ENCODE peak calls at places on chromosomes 3 and 15, in eight cellular contexts. R is neural progenitor cell; O is CD8-positive, alpha-beta memory T cell; K is heart right ventricle; P is coronary artery; M is Peyer's patch; Q is psoas muscle; W is fibroblast of lung. F is an unnamed sample.

GRCh38 chr3:147419062-147419701 is 10.0 kb downstream of the ZIC1 start:
- DNase-seq in O (no peak), P (no peak), W (peak), Q (peak), K (no peak), R (peak), M (no peak), F (no peak)

GRCh38 chr15:42858999-42859789 is 61.4 kb downstream of the TTBK2 start:
- DNase-seq in R (no peak), P (no peak), K (no peak), Q (no peak), O (no peak), M (no peak), W (peak), F (no peak)

GRCh38 chr15:31347067-31347975 is 20.7 kb downstream of the KLF13 start:
- DNase-seq in K (no peak), O (peak), Q (no peak), P (no peak), W (no peak), R (no peak), M (no peak), F (peak)

GRCh38 chr3:159860727-159861126 is 127.9 kb upstream of the IL12A start:
- DNase-seq in O (no peak), M (no peak), R (no peak), Q (no peak), K (no peak), W (no peak), P (no peak), F (no peak)

GRCh38 chr15:25087137-25087536 is 132.3 kb downstream of the SNRPN start:
- DNase-seq in R (no peak), M (no peak), P (peak), O (no peak), K (no peak), W (no peak), Q (no peak), F (no peak)

GRCh38 chr3:147298511-147298982 is 107.8 kb downstream of the ZIC4 start:
- DNase-seq in K (no peak), M (no peak), O (no peak), R (no peak), Q (no peak), P (no peak), W (peak), F (no peak)

GRCh38 chr3:184277366-184277765 is 1.5 kb downstream of the ECE2 start:
- DNase-seq in W (no peak), Q (no peak), M (no peak), R (no peak), P (no peak), K (no peak), O (no peak), F (no peak)

GRCh38 chr3:57998366-57999283 is 9.6 kb upstream of the FLNB start:
- DNase-seq in W (no peak), P (no peak), O (no peak), M (no peak), K (no peak), R (no peak), Q (no peak), F (no peak)

GRCh38 chr3:56801151-56801596 is 575 bp downstream of the ARHGEF3 start:
- DNase-seq in W (no peak), P (no peak), M (peak), Q (no peak), R (no peak), O (peak), K (no peak), F (peak)

GRCh38 chr15:38085931-38086562 is 151.6 kb downstream of the TMCO5A start:
- DNase-seq in W (no peak), R (no peak), O (no peak), Q (no peak), P (no peak), M (no peak), K (no peak), F (no peak)

GRCh38 chr3:37625051-37625450 is 236.6 kb upstream of the CTDSPL start:
- DNase-seq in R (no peak), P (peak), M (no peak), O (no peak), K (no peak), Q (no peak), W (no peak), F (no peak)

GRCh38 chr3:47716656-47717055 is 65.0 kb downstream of the SMARCC1 start:
- DNase-seq in R (no peak), K (no peak), W (peak), Q (no peak), M (no peak), P (no peak), O (no peak), F (no peak)

GRCh38 chr15:63449711-63450110 is 54.7 kb upstream of the USP3 start:
- DNase-seq in R (no peak), O (no peak), P (no peak), Q (no peak), K (no peak), M (no peak), W (no peak), F (no peak)

GRCh38 chr3:186946756-186947375 is 16.5 kb downstream of the ST6GAL1 start:
- DNase-seq in W (no peak), R (no peak), Q (no peak), M (no peak), P (no peak), K (no peak), O (no peak), F (no peak)

GRCh38 chr3:129575987-129576364 is 30.5 kb downstream of the PLXND1 start:
- DNase-seq in K (no peak), R (peak), O (no peak), W (no peak), M (no peak), Q (no peak), P (no peak), F (no peak)
- H3K27ac ChIP-seq in K (no peak), R (no peak), O (peak), W (no peak), M (peak), Q (no peak), P (peak), F (peak)

DNA sequence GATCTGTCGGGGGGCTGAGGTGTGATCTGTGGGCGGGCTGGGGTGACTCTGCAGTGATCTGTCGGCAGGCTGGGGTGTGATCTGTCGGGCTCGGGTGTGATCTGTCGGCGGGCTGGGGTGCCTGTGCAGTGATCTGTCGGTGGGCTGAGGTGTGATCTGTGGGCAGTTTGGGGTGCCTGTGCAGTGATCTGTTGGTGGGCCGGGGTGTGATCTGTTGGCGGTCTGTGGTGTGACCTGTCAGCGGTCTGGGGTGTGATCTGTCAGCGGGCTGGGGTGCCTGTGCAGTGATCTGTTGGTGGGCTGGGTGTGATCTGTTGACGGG is 205.1 kb downstream of the XXYLT1 start:
- DNase-seq in R (no peak), P (no peak), M (no peak), W (no peak), O (peak), Q (peak), K (no peak), F (no peak)
- H3K4me3 ChIP-seq in R (no peak), P (no peak), M (no peak), W (no peak), O (no peak), Q (no peak), K (no peak), F (no peak)

DNA sequence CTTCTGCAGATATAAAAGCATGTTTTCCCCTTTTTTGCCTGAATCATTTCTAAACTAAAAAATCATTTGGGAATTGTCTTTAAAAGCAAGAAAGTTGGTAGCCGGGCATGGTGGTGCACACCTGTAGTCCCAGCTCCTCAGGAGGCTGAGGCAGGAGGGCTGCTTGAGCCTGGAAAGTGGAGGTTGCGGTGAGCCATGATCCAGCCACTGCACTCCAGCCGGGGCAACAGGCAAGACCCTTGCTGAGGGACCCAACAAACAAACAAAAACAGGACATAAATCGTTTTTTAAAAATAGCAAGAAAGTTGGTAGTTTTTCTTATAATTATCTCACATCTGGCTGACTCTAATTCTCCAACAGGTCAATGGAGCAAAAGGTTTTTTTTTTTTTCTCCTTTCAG is 2.5 kb downstream of the HIGD1A start:
- DNase-seq in W (no peak), P (no peak), O (no peak), R (no peak), M (no peak), K (no peak), Q (no peak), F (no peak)
- H3K27ac ChIP-seq in W (no peak), P (no peak), O (no peak), R (no peak), M (no peak), K (no peak), Q (peak), F (no peak)

DNA sequence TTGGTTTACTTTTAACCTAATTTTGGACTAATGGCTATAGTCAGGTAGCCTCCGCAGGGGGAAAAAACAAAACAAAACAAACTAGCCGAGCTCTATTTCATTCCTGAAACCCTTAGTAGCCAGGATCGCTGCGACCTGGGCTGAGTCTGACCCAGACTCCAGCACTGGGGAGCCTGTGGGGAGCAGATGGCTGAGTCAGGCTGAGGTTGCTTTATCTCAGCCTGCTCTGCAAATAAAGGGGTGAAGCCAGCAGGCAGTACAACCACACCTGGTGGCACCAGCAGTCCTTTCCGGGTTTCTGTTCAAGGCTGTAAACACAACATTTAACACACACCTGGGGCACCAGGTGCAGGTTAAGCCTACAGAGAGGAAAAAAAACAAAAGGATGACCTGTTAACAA is 27.3 kb downstream of the ABHD2 start:
- DNase-seq in O (no peak), M (peak), K (no peak), R (no peak), P (no peak), W (no peak), Q (no peak), F (no peak)
- H3K4me3 ChIP-seq in O (no peak), M (no peak), K (no peak), R (no peak), P (peak), W (no peak), Q (no peak), F (no peak)

DNA sequence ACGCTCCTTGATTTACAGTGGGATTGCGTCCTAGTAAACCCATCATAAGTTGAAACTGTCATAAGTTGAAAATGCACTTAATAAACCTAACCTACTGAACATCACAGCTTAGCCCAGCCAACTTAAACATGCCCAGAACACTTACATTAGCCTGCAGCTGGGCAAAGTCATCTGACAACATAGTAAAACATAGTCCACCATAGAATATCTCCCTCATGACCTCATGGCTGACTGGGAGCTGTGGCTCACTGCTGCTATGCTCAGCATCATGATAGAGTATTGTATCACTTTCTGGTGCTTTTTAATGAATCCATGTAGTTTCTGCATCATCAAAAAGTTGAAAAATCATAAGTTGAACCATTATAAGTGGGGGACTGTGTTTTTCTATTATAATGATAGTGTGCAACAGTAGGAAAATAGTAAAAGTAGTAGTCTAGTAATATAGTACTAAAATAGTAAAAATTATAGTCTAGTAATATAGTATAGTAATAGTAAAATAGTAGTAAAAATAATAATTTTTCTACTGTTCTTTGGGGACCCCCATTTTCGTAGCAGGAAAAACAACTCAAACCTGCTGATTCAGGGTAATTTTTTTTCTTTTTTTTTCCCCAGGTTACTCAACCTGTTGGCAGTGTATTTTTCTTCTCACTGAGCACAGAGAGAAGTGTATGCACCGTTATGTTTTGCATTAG is 233.5 kb downstream of the MYRIP start:
- DNase-seq in P (no peak), R (no peak), M (no peak), W (no peak), O (no peak), Q (no peak), K (no peak), F (no peak)
- H3K27ac ChIP-seq in P (no peak), R (no peak), M (no peak), W (no peak), O (no peak), Q (no peak), K (no peak), F (no peak)

GRCh38 chr15:99565031-99565280 is 828 bp upstream of the MEF2A start:
- DNase-seq in W (no peak), R (no peak), Q (no peak), O (no peak), M (no peak), K (no peak), P (peak), F (no peak)
- H3K4me3 ChIP-seq in W (no peak), R (peak), Q (peak), O (peak), M (peak), K (no peak), P (peak), F (no peak)

GRCh38 chr15:39887211-39887610 is 32.9 kb downstream of the GPR176 start:
- DNase-seq in O (no peak), M (no peak), Q (no peak), R (peak), K (no peak), P (no peak), W (no peak), F (no peak)
- H3K27ac ChIP-seq in O (no peak), M (no peak), Q (no peak), R (no peak), K (no peak), P (no peak), W (no peak), F (no peak)

DNA sequence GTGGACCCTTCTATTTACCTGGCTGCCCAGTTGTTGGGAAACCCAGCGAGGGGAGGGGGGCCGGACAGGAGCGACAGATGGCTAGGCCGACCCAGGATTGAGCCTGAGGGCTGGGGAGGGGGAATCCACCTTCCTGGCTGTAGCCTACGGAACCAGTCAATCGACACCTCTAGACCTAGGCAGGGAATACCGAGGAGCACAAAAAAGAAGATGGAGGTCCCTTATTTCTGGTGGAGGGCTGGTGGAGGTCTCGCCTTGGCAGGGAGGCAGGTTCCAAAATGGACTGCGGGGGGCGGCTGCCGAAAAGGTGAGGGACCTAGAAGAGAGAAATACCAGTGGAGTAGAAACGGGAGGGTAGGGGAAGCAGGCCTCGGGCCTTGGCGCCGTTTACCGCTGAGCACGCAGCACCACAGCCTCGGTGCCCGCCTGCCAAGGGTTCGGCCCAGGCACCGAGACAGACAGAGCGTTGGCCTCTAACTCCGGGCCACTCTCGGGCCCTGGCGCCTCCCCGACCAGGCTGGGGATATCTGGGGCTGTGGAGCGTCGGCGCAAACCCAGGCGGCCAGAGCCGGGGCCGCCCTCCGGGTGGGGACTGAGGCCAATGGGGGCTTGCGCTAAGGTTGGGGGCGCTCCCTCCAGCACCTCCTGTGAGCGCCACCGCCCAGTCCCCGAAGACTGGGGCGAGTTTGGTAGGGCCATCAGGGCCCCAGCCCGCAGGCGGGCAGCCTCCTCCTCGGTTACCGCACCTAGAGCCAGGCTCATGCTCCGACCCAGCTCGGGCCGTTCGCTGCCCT is 1.6 kb downstream of the ANKRD63 start:
- DNase-seq in W (no peak), Q (no peak), M (no peak), R (no peak), P (no peak), K (no peak), O (no peak), F (no peak)
- H3K4me3 ChIP-seq in W (no peak), Q (peak), M (peak), R (peak), P (peak), K (no peak), O (no peak), F (no peak)

GRCh38 chr3:175951047-175951694 is 1092.0 kb downstream of the NAALADL2 start:
- DNase-seq in R (no peak), K (no peak), O (no peak), P (no peak), M (no peak), W (peak), Q (no peak), F (no peak)

GRCh38 chr3:175957427-175957826 is 1098.3 kb downstream of the NAALADL2 start:
- DNase-seq in M (no peak), O (no peak), R (no peak), W (no peak), P (no peak), Q (no peak), K (no peak), F (no peak)

GRCh38 chr3:175956964-175957363 is 1097.8 kb downstream of the NAALADL2 start:
- DNase-seq in K (no peak), P (no peak), M (no peak), W (no peak), R (peak), Q (no peak), O (no peak), F (no peak)
- H3K27ac ChIP-seq in K (no peak), P (no peak), M (no peak), W (no peak), R (no peak), Q (no peak), O (no peak), F (no peak)

GRCh38 chr3:50268703-50269451 is at the start of gene SEMA3B:
- DNase-seq in Q (peak), W (peak), K (peak), R (no peak), O (no peak), P (peak), M (peak), F (no peak)

GRCh38 chr3:50269460-50269859 is 513 bp downstream of the SEMA3B start:
- DNase-seq in P (no peak), K (peak), Q (no peak), R (no peak), W (no peak), O (no peak), M (no peak), F (no peak)

GRCh38 chr3:50266808-50267207 is 2.1 kb upstream of the SEMA3B start:
- DNase-seq in P (no peak), K (no peak), O (no peak), Q (no peak), R (no peak), M (no peak), W (no peak), F (no peak)

GRCh38 chr3:50267280-50267913 is 1.6 kb upstream of the SEMA3B start:
- DNase-seq in M (peak), R (peak), Q (peak), P (peak), W (no peak), K (peak), O (no peak), F (no peak)

DNA sequence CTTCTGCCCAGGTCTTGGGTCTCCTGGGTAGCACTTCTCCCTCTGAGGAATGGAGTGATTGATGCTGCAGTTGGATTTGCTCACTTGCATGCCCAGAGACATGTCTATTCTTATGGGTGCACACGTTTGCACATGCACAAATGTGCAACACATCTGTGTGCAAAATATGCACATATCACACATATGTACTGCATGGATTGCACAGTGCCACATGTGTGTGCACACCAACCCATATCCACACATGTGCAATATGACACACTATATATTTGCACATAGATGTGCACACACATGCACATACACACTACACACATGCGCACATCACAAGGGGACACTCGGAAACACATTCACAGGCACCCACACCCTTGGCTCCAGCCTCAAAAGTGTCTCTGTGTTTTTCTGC is 671 bp upstream of the SEMA3B start:
- DNase-seq in K (no peak), Q (no peak), R (no peak), W (no peak), O (no peak), P (no peak), M (no peak), F (no peak)
- H3K4me3 ChIP-seq in K (no peak), Q (peak), R (no peak), W (no peak), O (no peak), P (peak), M (peak), F (no peak)